ENCODE peak calls at places on chromosomes 4 and X, in seven cellular contexts. S, U, Y, J, O, Q and K are unnamed samples.
A peak's percentile ranks its signal among the peaks of the same experiment; 100 is the strongest.

GRCh38 chr4:90328558-90328957 is 201.4 kb downstream of the CCSER1 start:
- DNase-seq in S (no peak), U (peak; percentile 4), Y (peak; percentile 33), J (no peak), O (peak; percentile 59), Q (no peak), K (no peak)

GRCh38 chr4:148495463-148495862 is 53.2 kb upstream of the NR3C2 start:
- DNase-seq in S (no peak), U (no peak), Y (no peak), J (no peak), O (no peak), Q (no peak), K (no peak)

GRCh38 chrX:9340619-9341304 is 124.1 kb upstream of the TBL1X start:
- DNase-seq in S (no peak), U (peak; percentile 43), Y (peak; percentile 26), J (peak; percentile 16), O (peak; percentile 37), Q (peak; percentile 36), K (no peak)

GRCh38 chr4:77179512-77179911 is 22.5 kb downstream of the CCNG2 start:
- DNase-seq in S (no peak), U (no peak), Y (no peak), J (no peak), O (no peak), Q (no peak), K (no peak)

GRCh38 chr4:144547678-144548298 is 98.2 kb upstream of the HHIP start:
- DNase-seq in S (no peak), U (no peak), Y (no peak), J (no peak), O (no peak), Q (no peak), K (no peak)

GRCh38 chrX:64580605-64581004 is 185.4 kb upstream of the MTMR8 start:
- DNase-seq in S (no peak), U (no peak), Y (no peak), J (no peak), O (no peak), Q (no peak), K (no peak)

GRCh38 chr4:20816287-20816686 is 116.0 kb downstream of the PACRGL start:
- DNase-seq in S (no peak), U (no peak), Y (no peak), J (no peak), O (no peak), Q (no peak), K (no peak)

GRCh38 chrX:55488268-55488558 is 1.4 kb downstream of the USP51 start:
- DNase-seq in S (no peak), U (no peak), Y (no peak), J (no peak), O (no peak), Q (no peak), K (no peak)

GRCh38 chr4:77917601-77918000 is 55.0 kb downstream of the MRPL1 start:
- DNase-seq in S (no peak), U (no peak), Y (peak; percentile 12), J (no peak), O (no peak), Q (no peak), K (no peak)